ENCODE peak calls at places on chromosomes 1 and 21, in four cellular contexts. T, Z, V and R are unnamed samples.

GRCh38 chr1:183339556-183340167 is 78.5 kb downstream of the NMNAT2 start:
- DNase-seq in T (no peak), Z (no peak), V (no peak), R (no peak)

GRCh38 chr1:186442651-186443114 is 18.2 kb downstream of the PDC start:
- DNase-seq in T (no peak), Z (no peak), V (no peak), R (no peak)

GRCh38 chr1:92482665-92483441 is 3.9 kb downstream of the GFI1 start:
- DNase-seq in T (no peak), Z (no peak), V (no peak), R (no peak)

GRCh38 chr21:29893687-29894086 is 46.1 kb downstream of the GRIK1 start:
- DNase-seq in T (no peak), Z (no peak), V (no peak), R (no peak)

GRCh38 chr1:203666621-203667020 is 40.0 kb downstream of the ATP2B4 start:
- DNase-seq in T (no peak), Z (no peak), V (no peak), R (no peak)

GRCh38 chr1:196277860-196278259 is 330.4 kb downstream of the KCNT2 start:
- DNase-seq in T (no peak), Z (no peak), V (no peak), R (no peak)

GRCh38 chr1:89863165-89863835 is 42.5 kb downstream of the LRRC8D start:
- DNase-seq in T (no peak), Z (no peak), V (no peak), R (no peak)

GRCh38 chr1:21814241-21814918 is 2.3 kb downstream of the LDLRAD2 start:
- DNase-seq in T (peak), Z (no peak), V (peak), R (no peak)

GRCh38 chr1:218156602-218157001 is 128.5 kb upstream of the RRP15 start:
- DNase-seq in T (no peak), Z (no peak), V (peak), R (no peak)

GRCh38 chr1:156895927-156896326 is 2.4 kb downstream of the PEAR1 start:
- DNase-seq in T (no peak), Z (no peak), V (no peak), R (no peak)

GRCh38 chr21:45545236-45545570 is 3.0 kb upstream of the SLC19A1 start:
- DNase-seq in T (no peak), Z (no peak), V (no peak), R (no peak)

GRCh38 chr1:9284061-9284460 is 8.6 kb upstream of the SPSB1 start:
- DNase-seq in T (no peak), Z (no peak), V (no peak), R (no peak)

GRCh38 chr1:23023174-23023573 is 3.9 kb downstream of the KDM1A start:
- DNase-seq in T (no peak), Z (no peak), V (no peak), R (no peak)

GRCh38 chr1:152759453-152760173 is 1.8 kb downstream of the KPRP start:
- DNase-seq in T (no peak), Z (no peak), V (no peak), R (no peak)

GRCh38 chr1:207752456-207753132 is 740 bp downstream of the CD46 start:
- DNase-seq in T (peak), Z (peak), V (no peak), R (no peak)
- TF ChIP-seq CBX5 in T (no peak), Z (peak), V (no peak), R (no peak)

DNA sequence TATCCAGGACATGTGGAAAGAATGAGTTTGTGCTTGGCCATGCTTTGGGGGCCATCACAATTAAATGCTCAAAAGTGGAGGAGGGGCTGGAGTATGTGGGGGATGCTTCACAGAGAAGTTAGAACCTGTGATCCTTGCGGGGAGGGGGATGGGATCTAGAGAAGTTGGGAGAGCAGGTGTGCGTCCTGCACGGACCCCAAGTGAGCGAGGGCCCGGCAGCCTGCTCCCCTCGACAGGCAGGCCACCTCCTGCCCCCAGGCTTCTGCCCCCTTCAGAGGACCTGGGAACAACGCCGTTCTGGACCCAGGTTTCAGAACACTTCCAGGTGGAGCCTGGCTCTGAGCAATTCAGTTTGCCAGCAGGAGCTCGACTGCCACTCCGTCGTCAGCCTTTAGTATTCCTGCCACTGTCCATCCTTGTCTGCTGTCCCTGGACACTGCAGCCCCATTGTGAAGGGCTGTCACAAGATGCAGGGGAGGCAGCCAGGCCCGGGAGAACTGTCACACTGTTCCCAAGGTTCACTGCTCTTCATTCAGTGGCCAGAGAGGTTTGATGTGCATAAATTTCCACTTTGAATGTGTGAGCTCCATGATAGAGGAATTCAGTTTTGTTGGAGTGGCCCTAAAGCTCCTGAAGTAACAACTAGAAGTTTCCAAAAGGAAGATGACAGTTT is 112.2 kb downstream of the DHRS3 start:
- DNase-seq in T (no peak), Z (no peak), V (no peak), R (no peak)
- TF ChIP-seq CBX5 in T (no peak), Z (no peak), V (no peak), R (no peak)

GRCh38 chr1:207145401-207146058 is 41.5 kb downstream of the C4BPA start:
- DNase-seq in T (no peak), Z (no peak), V (no peak), R (no peak)
- TF ChIP-seq CBX5 in T (no peak), Z (no peak), V (no peak), R (no peak)

GRCh38 chr1:86235859-86236258 is 79.3 kb upstream of the COL24A1 start:
- DNase-seq in T (no peak), Z (no peak), V (no peak), R (no peak)
- TF ChIP-seq CBX5 in T (no peak), Z (no peak), V (no peak), R (no peak)